ENCODE peak calls at places on chromosome 12, in five cellular contexts. One of them, this sample, is unnamed.

GRCh38 chr12:3421191-3421590 is 69.8 kb upstream of the PRMT8 start:
- DNase-seq in H1: no peak
- DNase-seq in GM12878: no peak
- DNase-seq in K562: no peak
- DNase-seq in HCT116: no peak
- DNase-seq in this sample: no peak

GRCh38 chr12:49389092-49389703 is 21.9 kb downstream of the SPATS2 start:
- DNase-seq in GM12878: no peak
- DNase-seq in K562: no peak
- DNase-seq in H1: peak; percentile 58
- DNase-seq in HCT116: no peak
- DNase-seq in this sample: no peak

GRCh38 chr12:131204416-131205311 is 251.0 kb downstream of the ADGRD1 start:
- DNase-seq in GM12878: no peak
- DNase-seq in H1: no peak
- DNase-seq in K562: no peak
- DNase-seq in HCT116: no peak
- DNase-seq in this sample: no peak

GRCh38 chr12:20174776-20175175 is 193.6 kb upstream of the PDE3A start:
- DNase-seq in H1: no peak
- DNase-seq in GM12878: no peak
- DNase-seq in K562: no peak
- DNase-seq in HCT116: no peak
- DNase-seq in this sample: no peak

GRCh38 chr12:22626429-22626828 is 1.5 kb downstream of the ETNK1 start:
- DNase-seq in HCT116: no peak
- DNase-seq in K562: peak; percentile 31
- DNase-seq in GM12878: peak; percentile 20
- DNase-seq in H1: no peak
- DNase-seq in this sample: no peak

GRCh38 chr12:57389033-57389432 is 41.8 kb downstream of the R3HDM2 start:
- DNase-seq in H1: no peak
- DNase-seq in HCT116: peak; percentile 10
- DNase-seq in GM12878: no peak
- DNase-seq in K562: no peak
- DNase-seq in this sample: no peak

GRCh38 chr12:6554990-6555691 is 701 bp downstream of the IFFO1 start:
- DNase-seq in GM12878: no peak
- DNase-seq in H1: no peak
- DNase-seq in HCT116: no peak
- DNase-seq in K562: no peak
- DNase-seq in this sample: no peak

GRCh38 chr12:124046206-124046740 is 73.3 kb downstream of the ZNF664 start:
- DNase-seq in K562: no peak
- DNase-seq in GM12878: no peak
- DNase-seq in HCT116: no peak
- DNase-seq in H1: no peak
- DNase-seq in this sample: no peak

GRCh38 chr12:67772276-67773169 is 124.0 kb downstream of the DYRK2 start:
- DNase-seq in HCT116: no peak
- DNase-seq in K562: no peak
- DNase-seq in GM12878: no peak
- DNase-seq in H1: peak; percentile 58
- DNase-seq in this sample: no peak

GRCh38 chr12:121038861-121039654 is at the start of gene OASL:
- DNase-seq in HCT116: no peak
- DNase-seq in GM12878: peak; percentile 63
- DNase-seq in K562: no peak
- DNase-seq in H1: no peak
- DNase-seq in this sample: no peak

GRCh38 chr12:89861086-89861485 is 152.4 kb upstream of the ATP2B1 start:
- DNase-seq in HCT116: no peak
- DNase-seq in GM12878: no peak
- DNase-seq in K562: peak; percentile 11
- DNase-seq in H1: no peak
- DNase-seq in this sample: no peak

GRCh38 chr12:14262771-14263511 is 102.5 kb upstream of the ATF7IP start:
- DNase-seq in GM12878: no peak
- DNase-seq in HCT116: no peak
- DNase-seq in K562: no peak
- DNase-seq in H1: no peak
- DNase-seq in this sample: no peak

GRCh38 chr12:77667101-77667500 is 163.6 kb upstream of the NAV3 start:
- DNase-seq in GM12878: no peak
- DNase-seq in H1: no peak
- DNase-seq in K562: no peak
- DNase-seq in HCT116: no peak
- DNase-seq in this sample: no peak

GRCh38 chr12:122870867-122871664 is 24.9 kb downstream of the VPS37B start:
- DNase-seq in GM12878: no peak
- DNase-seq in HCT116: no peak
- DNase-seq in H1: no peak
- DNase-seq in K562: no peak
- DNase-seq in this sample: no peak

GRCh38 chr12:105744659-105745058 is 394.1 kb downstream of the NUAK1 start:
- DNase-seq in K562: no peak
- DNase-seq in GM12878: no peak
- DNase-seq in HCT116: no peak
- DNase-seq in H1: no peak
- DNase-seq in this sample: no peak

GRCh38 chr12:6377667-6377994 is 2.3 kb upstream of the SCNN1A start:
- DNase-seq in K562: no peak
- DNase-seq in GM12878: no peak
- DNase-seq in HCT116: no peak
- DNase-seq in H1: no peak
- DNase-seq in this sample: no peak

GRCh38 chr12:79897617-79898016 is 37.3 kb downstream of the PPP1R12A start:
- DNase-seq in H1: peak; percentile 5
- DNase-seq in K562: no peak
- DNase-seq in GM12878: no peak
- DNase-seq in HCT116: peak; percentile 16
- DNase-seq in this sample: peak; percentile 14

GRCh38 chr12:61870658-61871559 is 389.3 kb upstream of the USP15 start:
- DNase-seq in H1: no peak
- DNase-seq in HCT116: no peak
- DNase-seq in K562: no peak
- DNase-seq in GM12878: no peak
- DNase-seq in this sample: no peak

GRCh38 chr12:53699673-53700015 is 23.8 kb upstream of the ATP5MC2 start:
- DNase-seq in GM12878: no peak
- DNase-seq in K562: no peak
- DNase-seq in H1: no peak
- DNase-seq in HCT116: no peak
- DNase-seq in this sample: no peak

GRCh38 chr12:116153096-116153495 is 124.4 kb downstream of the MED13L start:
- DNase-seq in H1: no peak
- DNase-seq in HCT116: no peak
- DNase-seq in GM12878: no peak
- DNase-seq in K562: no peak
- DNase-seq in this sample: no peak

GRCh38 chr12:89016970-89017778 is 335.1 kb downstream of the DUSP6 start:
- DNase-seq in GM12878: no peak
- DNase-seq in H1: no peak
- DNase-seq in HCT116: peak; percentile 76
- DNase-seq in K562: peak; percentile 69
- DNase-seq in this sample: peak; percentile 44

GRCh38 chr12:25730489-25731349 is 177.6 kb upstream of the LMNTD1 start:
- DNase-seq in GM12878: no peak
- DNase-seq in K562: no peak
- DNase-seq in HCT116: no peak
- DNase-seq in H1: no peak
- DNase-seq in this sample: no peak

GRCh38 chr12:10031771-10032175 is 1.3 kb downstream of the CLEC9A start:
- DNase-seq in H1: peak; percentile 25
- DNase-seq in K562: no peak
- DNase-seq in GM12878: no peak
- DNase-seq in HCT116: no peak
- DNase-seq in this sample: no peak

GRCh38 chr12:54301428-54302045 is 722 bp upstream of the NFE2 start:
- DNase-seq in GM12878: no peak
- DNase-seq in K562: peak; percentile 76
- DNase-seq in HCT116: no peak
- DNase-seq in H1: no peak
- DNase-seq in this sample: peak; percentile 86

GRCh38 chr12:106247731-106248176 is at the start of gene CKAP4:
- DNase-seq in H1: no peak
- DNase-seq in K562: no peak
- DNase-seq in GM12878: no peak
- DNase-seq in HCT116: no peak
- DNase-seq in this sample: peak; percentile 30

GRCh38 chr12:50620050-50620974 is 115.5 kb downstream of the DIP2B start:
- DNase-seq in K562: no peak
- DNase-seq in HCT116: no peak
- DNase-seq in H1: peak; percentile 29
- DNase-seq in GM12878: no peak
- DNase-seq in this sample: no peak

DNA sequence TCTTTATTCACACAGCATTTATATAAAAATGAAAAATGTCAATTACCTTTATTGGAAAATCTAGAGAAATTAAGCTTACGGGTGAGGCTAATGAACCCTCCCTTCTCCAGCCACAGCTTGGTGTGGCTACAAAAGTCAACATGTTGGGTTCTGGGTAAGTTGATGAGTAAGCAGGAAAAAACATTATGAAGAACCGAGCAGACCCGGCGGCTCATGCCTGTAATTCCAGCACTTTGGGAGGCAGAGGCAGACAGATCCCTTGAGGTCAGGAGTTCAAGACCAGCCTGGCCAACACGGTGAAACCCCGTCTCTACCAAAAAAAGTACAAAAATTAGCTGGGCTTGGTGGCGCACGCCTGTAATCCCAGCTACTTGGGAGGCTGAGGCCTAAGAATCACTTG is 10.9 kb downstream of the NAA25 start:
- DNase-seq in GM12878: no peak
- DNase-seq in K562: no peak
- DNase-seq in HCT116: no peak
- DNase-seq in H1: no peak
- DNase-seq in this sample: no peak
- TF ChIP-seq RAD21 in GM12878: no peak
- TF ChIP-seq RAD21 in K562: no peak
- TF ChIP-seq RAD21 in HCT116: no peak
- TF ChIP-seq RAD21 in H1: no peak
- TF ChIP-seq RAD21 in this sample: no peak

GRCh38 chr12:109991586-109991985 is 4.6 kb downstream of the GIT2 start:
- DNase-seq in H1: no peak
- DNase-seq in HCT116: no peak
- DNase-seq in GM12878: no peak
- DNase-seq in K562: no peak
- DNase-seq in this sample: no peak

GRCh38 chr12:109989380-109989779 is 6.8 kb downstream of the GIT2 start:
- DNase-seq in H1: no peak
- DNase-seq in HCT116: no peak
- DNase-seq in GM12878: no peak
- DNase-seq in K562: no peak
- DNase-seq in this sample: no peak

GRCh38 chr12:109988903-109989302 is 7.3 kb downstream of the GIT2 start:
- DNase-seq in K562: no peak
- DNase-seq in GM12878: no peak
- DNase-seq in H1: no peak
- DNase-seq in HCT116: no peak
- DNase-seq in this sample: no peak

GRCh38 chr12:109988274-109988673 is 7.9 kb downstream of the GIT2 start:
- DNase-seq in HCT116: no peak
- DNase-seq in GM12878: no peak
- DNase-seq in K562: no peak
- DNase-seq in H1: no peak
- DNase-seq in this sample: no peak

DNA sequence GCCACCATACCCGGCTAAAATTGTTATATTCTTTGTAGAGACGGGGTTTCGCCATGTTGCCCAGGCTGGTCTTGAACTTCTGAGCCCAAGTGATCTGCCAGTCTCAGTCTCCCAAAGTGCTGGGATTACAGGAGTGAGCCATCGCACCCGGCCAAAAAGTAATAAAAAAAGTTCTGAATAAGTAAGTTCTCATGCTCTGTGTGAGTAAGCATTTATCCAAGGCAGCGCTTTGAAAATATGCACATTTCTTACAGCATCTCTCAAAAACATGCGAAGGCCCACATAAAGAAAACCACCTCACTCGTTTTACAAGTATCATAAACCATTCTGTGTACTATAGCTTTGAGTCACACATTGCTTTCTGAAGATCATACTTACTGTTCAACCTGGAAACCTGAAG is 8.6 kb downstream of the GIT2 start:
- DNase-seq in K562: no peak
- DNase-seq in HCT116: no peak
- DNase-seq in GM12878: no peak
- DNase-seq in H1: no peak
- DNase-seq in this sample: no peak
- TF ChIP-seq ATF3 in K562: no peak
- TF ChIP-seq ATF3 in HCT116: no peak
- TF ChIP-seq ATF3 in GM12878: no peak
- TF ChIP-seq ATF3 in H1: no peak
- TF ChIP-seq ATF3 in this sample: no peak

GRCh38 chr12:63098851-63099250 is 52.1 kb downstream of the AVPR1A start:
- DNase-seq in H1: no peak
- DNase-seq in K562: peak; percentile 31
- DNase-seq in HCT116: no peak
- DNase-seq in GM12878: no peak
- DNase-seq in this sample: peak; percentile 16

GRCh38 chr12:63103489-63104131 is 47.4 kb downstream of the AVPR1A start:
- DNase-seq in GM12878: no peak
- DNase-seq in K562: peak; percentile 35
- DNase-seq in H1: no peak
- DNase-seq in HCT116: peak; percentile 16
- DNase-seq in this sample: peak; percentile 15
- TF ChIP-seq RAD21 in GM12878: peak; percentile 70
- TF ChIP-seq RAD21 in K562: peak; percentile 83
- TF ChIP-seq RAD21 in H1: peak; percentile 90
- TF ChIP-seq RAD21 in HCT116: peak; percentile 82
- TF ChIP-seq RAD21 in this sample: peak; percentile 16

GRCh38 chr12:34396861-34397590 is 374.7 kb downstream of the ALG10 start:
- DNase-seq in GM12878: no peak
- DNase-seq in K562: no peak
- DNase-seq in HCT116: no peak
- DNase-seq in H1: no peak
- DNase-seq in this sample: no peak
- TF ChIP-seq ATF3 in GM12878: no peak
- TF ChIP-seq ATF3 in K562: no peak
- TF ChIP-seq ATF3 in HCT116: no peak
- TF ChIP-seq ATF3 in H1: no peak
- TF ChIP-seq ATF3 in this sample: no peak

GRCh38 chr12:15541996-15542631 is 219.8 kb downstream of the PTPRO start:
- DNase-seq in GM12878: no peak
- DNase-seq in H1: no peak
- DNase-seq in HCT116: no peak
- DNase-seq in K562: no peak
- DNase-seq in this sample: no peak
- TF ChIP-seq RAD21 in GM12878: no peak
- TF ChIP-seq RAD21 in H1: no peak
- TF ChIP-seq RAD21 in HCT116: no peak
- TF ChIP-seq RAD21 in K562: no peak
- TF ChIP-seq RAD21 in this sample: no peak

GRCh38 chr12:107736914-107737313 is 24.0 kb downstream of the PRDM4 start:
- DNase-seq in GM12878: peak; percentile 57
- DNase-seq in K562: peak; percentile 19
- DNase-seq in H1: no peak
- DNase-seq in HCT116: no peak
- DNase-seq in this sample: no peak
- TF ChIP-seq ATF3 in GM12878: no peak
- TF ChIP-seq ATF3 in K562: no peak
- TF ChIP-seq ATF3 in H1: no peak
- TF ChIP-seq ATF3 in HCT116: no peak
- TF ChIP-seq ATF3 in this sample: no peak